ENCODE peak calls at places on chromosomes 7 and 10, in ten cellular contexts. D is colonic mucosa, Y is pancreas, N is heart left ventricle, P is fibroblast of pulmonary artery, B is progenitor cell of endocrine pancreas, H is spleen, O is AG04450, C is fibroblast of lung, T is A549. J is an unnamed sample.

GRCh38 chr10:63702107-63702506 is 180.9 kb downstream of the REEP3 start:
- DNase-seq in P (no peak), Y (no peak), O (no peak), B (no peak), N (no peak), D (no peak), C (no peak), H (no peak), T (no peak), J (no peak)

GRCh38 chr7:36055207-36055606 is 97.8 kb upstream of the EEPD1 start:
- DNase-seq in Y (no peak), N (no peak), C (no peak), T (no peak), O (no peak), D (no peak), B (no peak), P (no peak), H (no peak), J (no peak)

GRCh38 chr7:44156453-44157010 is 15.4 kb upstream of the MYL7 start:
- DNase-seq in C (no peak), Y (no peak), P (no peak), D (no peak), N (no peak), B (no peak), H (no peak), T (no peak), O (no peak), J (no peak)

GRCh38 chr7:152674860-152675760 is 831 bp downstream of the XRCC2 start:
- DNase-seq in P (peak), Y (no peak), D (no peak), O (peak), C (peak), N (no peak), B (peak), T (peak), H (no peak), J (peak)

GRCh38 chr10:50513956-50514355 is 109.8 kb downstream of the SGMS1 start:
- DNase-seq in T (no peak), Y (no peak), H (no peak), O (no peak), D (no peak), C (no peak), N (no peak), B (no peak), P (no peak), J (no peak)

GRCh38 chr10:114933588-114933987 is 4.4 kb upstream of the TRUB1 start:
- DNase-seq in O (no peak), N (no peak), P (peak), C (peak), D (no peak), H (no peak), T (no peak), Y (no peak), B (no peak), J (no peak)

GRCh38 chr10:128070721-128071416 is 55.4 kb downstream of the MKI67 start:
- DNase-seq in B (no peak), N (no peak), D (no peak), C (no peak), Y (no peak), T (no peak), O (no peak), P (no peak), H (peak), J (no peak)

GRCh38 chr10:121524138-121524817 is 74.0 kb downstream of the FGFR2 start:
- DNase-seq in N (no peak), D (no peak), T (no peak), B (no peak), C (no peak), Y (no peak), P (no peak), O (no peak), H (no peak), J (no peak)

GRCh38 chr10:61285749-61286148 is 167.4 kb downstream of the TMEM26 start:
- DNase-seq in Y (no peak), O (no peak), N (peak), B (no peak), T (no peak), C (peak), P (peak), H (no peak), D (no peak), J (no peak)

GRCh38 chr7:16688249-16688648 is 42.3 kb downstream of the BZW2 start:
- DNase-seq in B (no peak), O (no peak), Y (no peak), H (no peak), T (peak), N (no peak), D (no peak), C (no peak), P (no peak), J (no peak)

GRCh38 chr10:44464503-44464902 is 79.6 kb upstream of the CXCL12 start:
- DNase-seq in O (no peak), N (no peak), C (no peak), H (no peak), B (no peak), T (no peak), D (no peak), Y (no peak), P (no peak), J (no peak)
- TF ChIP-seq CTCF in O (peak), N (no peak), C (no peak), H (no peak), B (peak), T (no peak), D (no peak), Y (no peak), P (peak), J (no peak)

DNA sequence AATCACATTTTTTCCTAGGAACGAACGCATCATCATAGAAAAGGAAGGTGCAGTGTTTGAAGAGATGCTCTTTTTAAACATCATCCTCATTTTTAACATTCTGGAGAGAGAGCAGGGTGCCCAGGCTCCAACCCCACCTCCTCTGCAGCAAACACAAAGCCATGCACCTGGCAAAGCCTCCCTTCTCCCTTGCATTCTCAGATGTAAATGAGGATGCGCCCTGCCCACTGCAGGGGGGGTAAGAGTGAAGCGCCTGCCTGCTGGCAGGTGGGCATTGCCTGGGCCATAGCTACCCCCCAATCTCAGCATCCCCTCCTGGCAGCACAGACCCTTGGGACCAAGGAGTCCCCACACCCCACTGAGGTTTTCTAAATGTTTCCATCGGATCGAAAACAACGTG is 92.4 kb downstream of the PTPRN2 start:
- DNase-seq in B (no peak), C (no peak), T (no peak), O (no peak), H (no peak), Y (no peak), N (no peak), D (no peak), P (no peak), J (no peak)
- TF ChIP-seq CTCF in B (no peak), C (no peak), T (no peak), O (no peak), H (no peak), Y (no peak), N (no peak), D (no peak), P (no peak), J (no peak)

GRCh38 chr10:18214692-18215563 is 74.7 kb downstream of the CACNB2 start:
- DNase-seq in B (peak), P (peak), H (no peak), N (peak), Y (no peak), D (peak), T (peak), C (peak), O (no peak), J (peak)

GRCh38 chr10:18217577-18217976 is 77.4 kb downstream of the CACNB2 start:
- DNase-seq in T (no peak), B (no peak), H (no peak), N (no peak), C (no peak), Y (no peak), P (no peak), O (no peak), D (no peak), J (no peak)

GRCh38 chr10:18211862-18212261 is 71.6 kb downstream of the CACNB2 start:
- DNase-seq in D (no peak), N (no peak), Y (no peak), P (no peak), H (no peak), C (no peak), O (no peak), B (no peak), T (no peak), J (no peak)

GRCh38 chr10:18219096-18219495 is 78.9 kb downstream of the CACNB2 start:
- DNase-seq in P (no peak), O (no peak), N (no peak), B (no peak), Y (no peak), H (no peak), C (no peak), D (no peak), T (no peak), J (no peak)

GRCh38 chr10:18216482-18216881 is 76.3 kb downstream of the CACNB2 start:
- DNase-seq in N (no peak), C (peak), H (no peak), O (no peak), P (peak), B (no peak), D (no peak), T (peak), Y (no peak), J (peak)
- TF ChIP-seq CTCF in N (no peak), C (peak), H (no peak), O (peak), P (peak), B (peak), D (no peak), T (peak), Y (peak), J (peak)

GRCh38 chr7:108973075-108973474 is 403.4 kb downstream of the DNAJB9 start:
- DNase-seq in H (no peak), C (peak), P (peak), N (no peak), O (no peak), B (no peak), D (no peak), Y (no peak), T (peak), J (no peak)
- TF ChIP-seq CTCF in H (no peak), C (no peak), P (peak), N (no peak), O (no peak), B (peak), D (no peak), Y (no peak), T (peak), J (no peak)

GRCh38 chr7:50229964-50230363 is 74.6 kb upstream of the IKZF1 start:
- DNase-seq in H (no peak), N (no peak), D (no peak), O (no peak), Y (no peak), B (no peak), P (peak), T (peak), C (no peak), J (no peak)
- TF ChIP-seq CTCF in H (peak), N (peak), D (no peak), O (peak), Y (no peak), B (peak), P (peak), T (peak), C (no peak), J (peak)

GRCh38 chr10:3790272-3790671 is 5.3 kb upstream of the KLF6 start:
- DNase-seq in D (no peak), O (no peak), N (no peak), B (no peak), Y (no peak), C (no peak), P (no peak), T (no peak), H (no peak), J (no peak)

GRCh38 chr10:3791974-3792633 is 7.1 kb upstream of the KLF6 start:
- DNase-seq in T (no peak), C (peak), D (no peak), P (no peak), N (no peak), O (no peak), B (no peak), Y (no peak), H (no peak), J (no peak)

GRCh38 chr10:3787816-3788215 is 2.8 kb upstream of the KLF6 start:
- DNase-seq in P (no peak), T (no peak), N (no peak), D (peak), C (no peak), O (no peak), Y (no peak), H (no peak), B (no peak), J (no peak)

GRCh38 chr10:3790858-3791257 is 5.8 kb upstream of the KLF6 start:
- DNase-seq in D (peak), T (no peak), Y (no peak), P (no peak), B (no peak), N (no peak), O (no peak), H (peak), C (no peak), J (no peak)

GRCh38 chr10:3789621-3790020 is 4.6 kb upstream of the KLF6 start:
- DNase-seq in O (no peak), T (no peak), Y (no peak), B (no peak), D (no peak), N (no peak), P (no peak), C (no peak), H (no peak), J (no peak)
- TF ChIP-seq CTCF in O (no peak), T (no peak), Y (no peak), B (no peak), D (no peak), N (no peak), P (no peak), C (no peak), H (no peak), J (no peak)

GRCh38 chr7:134030460-134030865 is 96.7 kb upstream of the LRGUK start:
- DNase-seq in P (no peak), C (no peak), H (no peak), O (no peak), D (no peak), Y (no peak), T (no peak), N (no peak), B (no peak), J (no peak)

GRCh38 chr7:134034652-134035051 is 92.5 kb upstream of the LRGUK start:
- DNase-seq in B (no peak), T (peak), C (no peak), H (no peak), P (no peak), D (no peak), N (no peak), Y (no peak), O (no peak), J (no peak)

GRCh38 chr7:134028853-134029252 is 98.3 kb upstream of the LRGUK start:
- DNase-seq in D (no peak), O (no peak), N (no peak), B (no peak), Y (no peak), H (no peak), T (no peak), P (no peak), C (no peak), J (no peak)

GRCh38 chr7:134029743-134030142 is 97.4 kb upstream of the LRGUK start:
- DNase-seq in C (no peak), T (no peak), B (no peak), Y (no peak), P (peak), O (no peak), H (no peak), N (no peak), D (no peak), J (no peak)

DNA sequence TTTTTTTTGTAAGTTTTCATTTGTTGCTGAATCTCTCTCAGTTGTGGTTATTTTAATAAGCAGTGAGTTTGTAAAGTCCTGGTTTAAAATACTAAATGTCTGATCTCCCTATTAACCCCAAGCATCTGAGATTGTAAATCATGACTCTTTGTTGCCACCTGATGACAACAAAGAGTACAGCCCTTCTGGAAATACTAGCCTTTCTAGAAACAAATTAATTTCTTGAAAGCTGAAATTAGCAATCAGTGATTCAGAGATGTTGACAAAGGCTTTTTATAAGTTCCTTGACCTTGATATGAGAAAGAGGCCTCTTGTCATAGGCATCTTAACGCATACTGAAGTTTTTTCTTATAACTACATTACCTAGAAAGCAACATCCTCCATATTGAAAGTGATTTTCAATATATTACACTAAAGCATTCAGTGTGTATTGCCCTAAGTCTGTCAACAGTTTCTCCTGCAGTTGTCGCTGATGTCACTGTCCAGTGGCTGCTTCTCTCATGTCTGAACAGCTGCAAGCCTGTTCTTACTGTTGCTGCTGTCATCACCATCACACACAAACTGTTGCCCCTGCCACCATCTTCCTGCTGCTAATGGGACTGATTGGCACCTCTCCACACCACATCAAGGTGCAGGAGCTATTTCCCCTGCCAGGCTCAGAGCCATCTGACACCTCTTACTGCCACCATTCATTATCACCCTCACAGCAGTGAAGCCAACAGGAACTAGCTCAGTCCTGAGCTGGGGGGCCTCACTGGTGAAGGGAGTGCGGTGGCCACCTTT is 95.1 kb upstream of the LRGUK start:
- DNase-seq in C (no peak), P (peak), Y (no peak), O (no peak), H (no peak), D (no peak), T (no peak), B (no peak), N (peak), J (no peak)
- TF ChIP-seq CTCF in C (no peak), P (peak), Y (no peak), O (no peak), H (no peak), D (no peak), T (peak), B (no peak), N (no peak), J (no peak)

J was measured in fibroblast of villous mesenchyme.